ENCODE peak calls at places on chromosomes 11 and 22, in five cellular contexts. D, Y, T, Z and S are unnamed samples.

GRCh38 chr22:43411040-43411919 is 534 bp upstream of the MPPED1 start:
- DNase-seq in Z (no peak), T (no peak), D (no peak), Y (no peak), S (no peak)

GRCh38 chr22:22666307-22667091 is 22.1 kb downstream of the GGTLC2 start:
- DNase-seq in T (no peak), Y (peak), D (peak), Z (peak), S (no peak)

GRCh38 chr22:29842740-29843139 is 4.7 kb upstream of the ASCC2 start:
- DNase-seq in Y (no peak), D (no peak), Z (no peak), T (no peak), S (no peak)

GRCh38 chr11:2378527-2379210 is 1.6 kb downstream of the CD81 start:
- DNase-seq in D (no peak), Z (no peak), Y (no peak), T (no peak), S (no peak)

GRCh38 chr22:20069331-20070042 is 10.6 kb upstream of the DGCR8 start:
- DNase-seq in Z (no peak), Y (no peak), T (no peak), D (no peak), S (no peak)

GRCh38 chr11:46724088-46724487 is 5.1 kb downstream of the F2 start:
- DNase-seq in T (no peak), D (no peak), Y (no peak), Z (no peak), S (no peak)

GRCh38 chr22:27377501-27377900 is 424.1 kb downstream of the MN1 start:
- DNase-seq in T (no peak), Z (no peak), D (peak), Y (no peak), S (no peak)

GRCh38 chr22:30014244-30014643 is 66.0 kb upstream of the HORMAD2 start:
- DNase-seq in T (no peak), Y (no peak), Z (no peak), D (no peak), S (no peak)